ENCODE peak calls at places on chromosome 1, in nine cellular contexts. One of them, this sample, is unnamed. For H3K4me1 and H3K36me3, the result is how much of the 10 kb centered on the place peaks cover.

GRCh38 chr1:160438935-160439334 is 38.6 kb downstream of the VANGL2 start:
- DNase-seq in GM23248: no peak
- DNase-seq in tibial artery: no peak
- DNase-seq in iPS DF 6.9: no peak
- DNase-seq in HCT116: no peak
- DNase-seq in heart left ventricle: no peak
- DNase-seq in colonic mucosa: no peak
- DNase-seq in lung: no peak
- DNase-seq in hepatocyte: no peak
- DNase-seq in this sample: no peak

GRCh38 chr1:35666916-35667315 is 25.6 kb upstream of the PSMB2 start:
- DNase-seq in GM23248: no peak
- DNase-seq in tibial artery: no peak
- DNase-seq in iPS DF 6.9: no peak
- DNase-seq in HCT116: no peak
- DNase-seq in heart left ventricle: no peak
- DNase-seq in colonic mucosa: no peak
- DNase-seq in lung: no peak
- DNase-seq in hepatocyte: no peak
- DNase-seq in this sample: no peak

GRCh38 chr1:211591980-211592493 is 13.1 kb upstream of the SLC30A1 start:
- DNase-seq in GM23248: peak
- DNase-seq in tibial artery: no peak
- DNase-seq in iPS DF 6.9: no peak
- DNase-seq in HCT116: no peak
- DNase-seq in heart left ventricle: no peak
- DNase-seq in colonic mucosa: no peak
- DNase-seq in lung: no peak
- DNase-seq in hepatocyte: peak
- DNase-seq in this sample: no peak

GRCh38 chr1:176719478-176719877 is 256.5 kb downstream of the PAPPA2 start:
- DNase-seq in GM23248: no peak
- DNase-seq in tibial artery: no peak
- DNase-seq in iPS DF 6.9: no peak
- DNase-seq in HCT116: no peak
- DNase-seq in heart left ventricle: no peak
- DNase-seq in colonic mucosa: no peak
- DNase-seq in lung: no peak
- DNase-seq in hepatocyte: no peak
- DNase-seq in this sample: no peak

GRCh38 chr1:233523047-233523446 is 90.9 kb upstream of the KCNK1 start:
- DNase-seq in GM23248: no peak
- DNase-seq in tibial artery: no peak
- DNase-seq in iPS DF 6.9: no peak
- DNase-seq in HCT116: no peak
- DNase-seq in heart left ventricle: no peak
- DNase-seq in colonic mucosa: no peak
- DNase-seq in lung: no peak
- DNase-seq in hepatocyte: no peak
- DNase-seq in this sample: no peak

GRCh38 chr1:95041491-95042165 is 31.1 kb downstream of the ALG14 start:
- DNase-seq in GM23248: peak
- DNase-seq in tibial artery: peak
- DNase-seq in iPS DF 6.9: no peak
- DNase-seq in HCT116: peak
- DNase-seq in heart left ventricle: peak
- DNase-seq in colonic mucosa: peak
- DNase-seq in lung: peak
- DNase-seq in hepatocyte: peak
- DNase-seq in this sample: peak

GRCh38 chr1:1827456-1827855 is 49.2 kb upstream of the NADK start:
- DNase-seq in GM23248: peak
- DNase-seq in tibial artery: no peak
- DNase-seq in iPS DF 6.9: no peak
- DNase-seq in HCT116: no peak
- DNase-seq in heart left ventricle: no peak
- DNase-seq in colonic mucosa: no peak
- DNase-seq in lung: no peak
- DNase-seq in hepatocyte: no peak
- DNase-seq in this sample: no peak

GRCh38 chr1:221946768-221947167 is 204.9 kb upstream of the DUSP10 start:
- DNase-seq in GM23248: no peak
- DNase-seq in tibial artery: no peak
- DNase-seq in iPS DF 6.9: no peak
- DNase-seq in HCT116: no peak
- DNase-seq in heart left ventricle: no peak
- DNase-seq in colonic mucosa: no peak
- DNase-seq in lung: no peak
- DNase-seq in hepatocyte: no peak
- DNase-seq in this sample: no peak

GRCh38 chr1:41661428-41662060 is 177.1 kb upstream of the EDN2 start:
- DNase-seq in GM23248: peak
- DNase-seq in tibial artery: no peak
- DNase-seq in iPS DF 6.9: no peak
- DNase-seq in HCT116: no peak
- DNase-seq in heart left ventricle: peak
- DNase-seq in colonic mucosa: no peak
- DNase-seq in lung: no peak
- DNase-seq in hepatocyte: no peak
- DNase-seq in this sample: no peak

GRCh38 chr1:44696789-44697188 is 22.3 kb downstream of the ARMH1 start:
- DNase-seq in GM23248: no peak
- DNase-seq in tibial artery: peak
- DNase-seq in iPS DF 6.9: no peak
- DNase-seq in HCT116: no peak
- DNase-seq in heart left ventricle: no peak
- DNase-seq in colonic mucosa: no peak
- DNase-seq in lung: no peak
- DNase-seq in hepatocyte: no peak
- DNase-seq in this sample: no peak

GRCh38 chr1:39890267-39890666 is 7.0 kb upstream of the TRIT1 start:
- DNase-seq in GM23248: no peak
- DNase-seq in tibial artery: no peak
- DNase-seq in iPS DF 6.9: no peak
- DNase-seq in HCT116: no peak
- DNase-seq in heart left ventricle: no peak
- DNase-seq in colonic mucosa: no peak
- DNase-seq in lung: no peak
- DNase-seq in hepatocyte: no peak
- DNase-seq in this sample: no peak

GRCh38 chr1:44227211-44227610 is 13.9 kb downstream of the DMAP1 start:
- DNase-seq in GM23248: peak
- DNase-seq in tibial artery: no peak
- DNase-seq in iPS DF 6.9: no peak
- DNase-seq in HCT116: no peak
- DNase-seq in heart left ventricle: no peak
- DNase-seq in colonic mucosa: no peak
- DNase-seq in lung: no peak
- DNase-seq in hepatocyte: no peak
- DNase-seq in this sample: no peak

GRCh38 chr1:183484254-183484653 is 12.0 kb downstream of the SMG7 start:
- DNase-seq in GM23248: no peak
- DNase-seq in tibial artery: no peak
- DNase-seq in iPS DF 6.9: no peak
- DNase-seq in HCT116: no peak
- DNase-seq in heart left ventricle: no peak
- DNase-seq in colonic mucosa: no peak
- DNase-seq in lung: no peak
- DNase-seq in hepatocyte: no peak
- DNase-seq in this sample: no peak

GRCh38 chr1:183480971-183481431 is 8.7 kb downstream of the SMG7 start:
- DNase-seq in GM23248: peak
- DNase-seq in tibial artery: no peak
- DNase-seq in iPS DF 6.9: no peak
- DNase-seq in HCT116: no peak
- DNase-seq in heart left ventricle: no peak
- DNase-seq in colonic mucosa: no peak
- DNase-seq in lung: no peak
- DNase-seq in hepatocyte: no peak
- DNase-seq in this sample: no peak

GRCh38 chr1:183477986-183478781 is 5.9 kb downstream of the SMG7 start:
- DNase-seq in GM23248: no peak
- DNase-seq in tibial artery: no peak
- DNase-seq in iPS DF 6.9: no peak
- DNase-seq in HCT116: no peak
- DNase-seq in heart left ventricle: no peak
- DNase-seq in colonic mucosa: no peak
- DNase-seq in lung: no peak
- DNase-seq in hepatocyte: no peak
- DNase-seq in this sample: peak

GRCh38 chr1:183487686-183488442 is 15.6 kb downstream of the SMG7 start:
- DNase-seq in GM23248: no peak
- DNase-seq in tibial artery: no peak
- DNase-seq in iPS DF 6.9: no peak
- DNase-seq in HCT116: no peak
- DNase-seq in heart left ventricle: no peak
- DNase-seq in colonic mucosa: no peak
- DNase-seq in lung: no peak
- DNase-seq in hepatocyte: no peak
- DNase-seq in this sample: no peak

DNA sequence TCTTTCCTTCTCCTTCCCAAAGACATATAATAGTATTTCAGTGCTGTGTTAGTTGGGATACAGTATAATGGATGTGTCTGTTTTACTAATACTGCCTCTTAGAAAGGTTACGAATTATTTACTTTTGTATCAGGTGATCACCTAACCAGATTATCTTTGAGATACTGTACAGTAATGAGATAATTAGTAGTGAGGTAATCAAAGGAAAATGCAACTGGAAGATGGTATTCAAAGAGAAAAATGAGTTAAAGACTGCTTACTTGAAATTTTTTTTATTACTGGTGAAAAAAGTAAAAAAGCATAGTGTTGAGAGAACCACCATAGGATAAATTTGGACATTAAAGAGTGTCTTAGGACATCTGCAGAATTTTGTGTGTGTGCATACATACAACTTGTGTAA is 10.9 kb downstream of the SMG7 start:
- DNase-seq in GM23248: no peak
- DNase-seq in tibial artery: no peak
- DNase-seq in iPS DF 6.9: no peak
- DNase-seq in HCT116: no peak
- DNase-seq in heart left ventricle: no peak
- DNase-seq in colonic mucosa: no peak
- DNase-seq in lung: no peak
- DNase-seq in hepatocyte: no peak
- DNase-seq in this sample: no peak
- H3K4me1 ChIP-seq in GM23248: under half
- H3K4me1 ChIP-seq in tibial artery: under half
- H3K4me1 ChIP-seq in iPS DF 6.9: under half
- H3K4me1 ChIP-seq in HCT116: under half
- H3K4me1 ChIP-seq in heart left ventricle: half or more
- H3K4me1 ChIP-seq in colonic mucosa: under half
- H3K4me1 ChIP-seq in lung: under half
- H3K4me1 ChIP-seq in hepatocyte: under half
- H3K4me1 ChIP-seq in this sample: under half

GRCh38 chr1:204402391-204402790 is 9.2 kb downstream of the PPP1R15B start:
- DNase-seq in GM23248: no peak
- DNase-seq in tibial artery: no peak
- DNase-seq in iPS DF 6.9: no peak
- DNase-seq in HCT116: no peak
- DNase-seq in heart left ventricle: no peak
- DNase-seq in colonic mucosa: peak
- DNase-seq in lung: no peak
- DNase-seq in hepatocyte: no peak
- DNase-seq in this sample: no peak

GRCh38 chr1:204407314-204407971 is 4.2 kb downstream of the PPP1R15B start:
- DNase-seq in GM23248: peak
- DNase-seq in tibial artery: no peak
- DNase-seq in iPS DF 6.9: no peak
- DNase-seq in HCT116: no peak
- DNase-seq in heart left ventricle: no peak
- DNase-seq in colonic mucosa: peak
- DNase-seq in lung: no peak
- DNase-seq in hepatocyte: no peak
- DNase-seq in this sample: no peak

GRCh38 chr1:204405988-204406387 is 5.6 kb downstream of the PPP1R15B start:
- DNase-seq in GM23248: peak
- DNase-seq in tibial artery: no peak
- DNase-seq in iPS DF 6.9: no peak
- DNase-seq in HCT116: no peak
- DNase-seq in heart left ventricle: no peak
- DNase-seq in colonic mucosa: peak
- DNase-seq in lung: no peak
- DNase-seq in hepatocyte: no peak
- DNase-seq in this sample: no peak

GRCh38 chr1:204406621-204407020 is 5.0 kb downstream of the PPP1R15B start:
- DNase-seq in GM23248: no peak
- DNase-seq in tibial artery: no peak
- DNase-seq in iPS DF 6.9: no peak
- DNase-seq in HCT116: no peak
- DNase-seq in heart left ventricle: no peak
- DNase-seq in colonic mucosa: no peak
- DNase-seq in lung: no peak
- DNase-seq in hepatocyte: no peak
- DNase-seq in this sample: peak

GRCh38 chr1:204404629-204405028 is 7.0 kb downstream of the PPP1R15B start:
- DNase-seq in GM23248: no peak
- DNase-seq in tibial artery: no peak
- DNase-seq in iPS DF 6.9: no peak
- DNase-seq in HCT116: no peak
- DNase-seq in heart left ventricle: no peak
- DNase-seq in colonic mucosa: no peak
- DNase-seq in lung: no peak
- DNase-seq in hepatocyte: no peak
- DNase-seq in this sample: no peak
- H3K36me3 ChIP-seq in GM23248: half or more
- H3K36me3 ChIP-seq in tibial artery: under half
- H3K36me3 ChIP-seq in iPS DF 6.9: under half
- H3K36me3 ChIP-seq in HCT116: under half
- H3K36me3 ChIP-seq in heart left ventricle: half or more
- H3K36me3 ChIP-seq in colonic mucosa: under half
- H3K36me3 ChIP-seq in lung: under half
- H3K36me3 ChIP-seq in hepatocyte: under half
- H3K36me3 ChIP-seq in this sample: half or more

DNA sequence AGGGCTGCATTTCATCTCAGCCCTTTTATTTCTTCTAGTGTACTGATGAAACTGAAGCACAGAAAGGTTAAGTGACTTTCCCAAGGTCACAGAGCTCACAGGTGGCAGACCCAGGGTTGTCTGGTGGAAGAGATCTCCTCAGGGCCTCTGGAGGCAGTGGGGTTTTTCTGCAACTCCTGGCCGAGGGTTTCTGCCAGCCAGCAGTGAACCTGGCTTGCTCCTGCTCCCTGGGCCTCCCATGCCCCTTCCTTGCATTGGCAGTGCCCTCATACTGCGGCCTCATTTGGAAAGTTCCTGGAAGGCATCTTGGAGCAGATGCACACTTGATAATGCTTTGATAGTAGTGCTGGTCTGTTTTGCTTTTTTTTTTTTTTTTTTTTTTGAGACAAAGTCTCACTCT is 7.7 kb downstream of the GALNT2 start:
- DNase-seq in GM23248: no peak
- DNase-seq in tibial artery: no peak
- DNase-seq in iPS DF 6.9: no peak
- DNase-seq in HCT116: no peak
- DNase-seq in heart left ventricle: no peak
- DNase-seq in colonic mucosa: no peak
- DNase-seq in lung: no peak
- DNase-seq in hepatocyte: no peak
- DNase-seq in this sample: no peak
- H3K4me1 ChIP-seq in GM23248: half or more
- H3K4me1 ChIP-seq in tibial artery: under half
- H3K4me1 ChIP-seq in iPS DF 6.9: under half
- H3K4me1 ChIP-seq in HCT116: under half
- H3K4me1 ChIP-seq in heart left ventricle: half or more
- H3K4me1 ChIP-seq in colonic mucosa: under half
- H3K4me1 ChIP-seq in lung: under half
- H3K4me1 ChIP-seq in hepatocyte: under half
- H3K4me1 ChIP-seq in this sample: half or more

GRCh38 chr1:236806634-236807033 is 11.5 kb downstream of the MTR start:
- DNase-seq in GM23248: no peak
- DNase-seq in tibial artery: no peak
- DNase-seq in iPS DF 6.9: no peak
- DNase-seq in HCT116: no peak
- DNase-seq in heart left ventricle: no peak
- DNase-seq in colonic mucosa: no peak
- DNase-seq in lung: no peak
- DNase-seq in hepatocyte: no peak
- DNase-seq in this sample: no peak
- H3K36me3 ChIP-seq in GM23248: under half
- H3K36me3 ChIP-seq in tibial artery: half or more
- H3K36me3 ChIP-seq in iPS DF 6.9: under half
- H3K36me3 ChIP-seq in HCT116: under half
- H3K36me3 ChIP-seq in heart left ventricle: half or more
- H3K36me3 ChIP-seq in colonic mucosa: under half
- H3K36me3 ChIP-seq in lung: under half
- H3K36me3 ChIP-seq in hepatocyte: under half
- H3K36me3 ChIP-seq in this sample: under half

This sample was measured in osteoblast.